ENCODE peak calls at places on chromosomes 11 and 22, in ten cellular contexts. E, B, J, K, Y, X, P, M, O and L are unnamed samples. For H3K36me3, the result is how much of the 10 kb centered on the place peaks cover.

GRCh38 chr11:123103326-123103980 is 41.5 kb upstream of the HSPA8 start:
- DNase-seq in M (peak), B (peak), X (peak), K (peak), P (no peak), Y (peak), J (peak), O (peak), E (peak), L (peak)

GRCh38 chr22:46352276-46352675 is 16.8 kb downstream of the TRMU start:
- DNase-seq in O (no peak), P (peak), E (no peak), B (no peak), Y (no peak), M (no peak), X (no peak), J (no peak), K (no peak), L (no peak)

GRCh38 chr11:73944085-73944484 is 6.7 kb upstream of the DNAJB13 start:
- DNase-seq in O (no peak), P (no peak), K (no peak), E (no peak), X (no peak), Y (no peak), J (no peak), B (no peak), M (no peak), L (no peak)

GRCh38 chr22:22156716-22157499 is 87.7 kb upstream of the VPREB1 start:
- DNase-seq in X (peak), P (no peak), M (peak), B (peak), O (peak), E (peak), J (peak), Y (peak), K (peak), L (peak)

GRCh38 chr22:46649176-46650077 is 29.2 kb downstream of the GRAMD4 start:
- DNase-seq in K (no peak), Y (no peak), O (peak), P (no peak), J (no peak), B (no peak), M (peak), X (no peak), E (peak), L (no peak)

GRCh38 chr11:74462009-74462408 is 5.3 kb downstream of the KCNE3 start:
- DNase-seq in X (peak), O (peak), B (peak), J (no peak), K (no peak), P (peak), Y (no peak), M (peak), E (no peak), L (no peak)

GRCh38 chr11:60942970-60943565 is 8.9 kb downstream of the SLC15A3 start:
- DNase-seq in M (no peak), B (no peak), J (no peak), X (no peak), Y (no peak), P (no peak), O (no peak), E (no peak), K (no peak), L (no peak)

GRCh38 chr22:19470010-19470409 is 9.0 kb downstream of the UFD1 start:
- DNase-seq in X (no peak), B (no peak), P (no peak), Y (no peak), K (no peak), M (no peak), E (no peak), J (no peak), O (no peak), L (no peak)

GRCh38 chr22:46783721-46784120 is 21.3 kb downstream of the TBC1D22A start:
- DNase-seq in B (no peak), X (no peak), Y (no peak), O (peak), M (no peak), K (no peak), P (no peak), J (no peak), E (peak), L (no peak)

GRCh38 chr11:35006389-35007128 is 90.1 kb downstream of the PDHX start:
- DNase-seq in O (no peak), X (no peak), Y (peak), B (no peak), P (no peak), J (no peak), M (no peak), K (no peak), E (peak), L (no peak)

GRCh38 chr11:134385774-134386565 is 26.1 kb downstream of the B3GAT1 start:
- DNase-seq in J (no peak), B (no peak), M (no peak), O (no peak), Y (no peak), K (no peak), X (no peak), E (no peak), P (no peak), L (no peak)

GRCh38 chr11:59145534-59145933 is 2.9 kb downstream of the FAM111A start:
- DNase-seq in P (no peak), O (peak), Y (no peak), M (peak), E (peak), J (no peak), B (no peak), X (no peak), K (no peak), L (no peak)

GRCh38 chr22:50452649-50453048 is 22.2 kb downstream of the SBF1 start:
- DNase-seq in J (no peak), Y (no peak), E (no peak), M (no peak), X (no peak), B (no peak), K (no peak), O (no peak), P (no peak), L (no peak)
- H3K36me3 ChIP-seq in J (under half), Y (under half), E (half or more), M (under half), X (under half), B (under half), K (half or more), O (under half), P (under half), L (under half)

GRCh38 chr22:36377022-36377631 is 10.6 kb downstream of the MYH9 start:
- DNase-seq in E (no peak), K (no peak), J (no peak), P (no peak), B (no peak), X (no peak), Y (peak), O (no peak), M (no peak), L (no peak)
- H3K27ac ChIP-seq in E (peak), K (no peak), J (peak), P (peak), B (no peak), X (no peak), Y (peak), O (no peak), M (peak), L (no peak)

GRCh38 chr22:17773606-17774205 is 563 bp downstream of the BID start:
- DNase-seq in O (peak), E (peak), B (peak), K (peak), M (no peak), X (peak), J (peak), Y (peak), P (no peak), L (no peak)
- H3K9ac ChIP-seq in O (peak), E (peak), B (peak), K (peak), M (peak), X (peak), J (peak), Y (peak), P (no peak), L (peak)

GRCh38 chr11:128483211-128483788 is 104.1 kb downstream of the ETS1 start:
- DNase-seq in X (no peak), B (no peak), P (no peak), J (no peak), K (no peak), O (no peak), E (no peak), Y (no peak), M (no peak), L (no peak)

GRCh38 chr11:128484172-128484571 is 103.2 kb downstream of the ETS1 start:
- DNase-seq in E (no peak), J (no peak), O (no peak), B (no peak), K (no peak), M (no peak), X (peak), Y (no peak), P (no peak), L (no peak)

GRCh38 chr11:128482092-128482491 is 105.3 kb downstream of the ETS1 start:
- DNase-seq in Y (no peak), X (no peak), M (no peak), K (no peak), O (no peak), B (no peak), E (no peak), J (no peak), P (no peak), L (no peak)

GRCh38 chr11:128481135-128481534 is 106.2 kb downstream of the ETS1 start:
- DNase-seq in B (no peak), Y (no peak), M (peak), O (peak), P (no peak), K (no peak), J (no peak), X (no peak), E (peak), L (peak)

GRCh38 chr11:128482512-128483191 is 104.7 kb downstream of the ETS1 start:
- DNase-seq in P (peak), B (no peak), O (peak), X (no peak), E (peak), J (no peak), Y (no peak), K (no peak), M (peak), L (peak)
- H3K36me3 ChIP-seq in P (under half), B (under half), O (half or more), X (under half), E (under half), J (under half), Y (under half), K (under half), M (under half), L (half or more)

GRCh38 chr11:69487391-69487790 is 5.9 kb downstream of the LINC01488 start:
- DNase-seq in X (no peak), E (no peak), B (no peak), Y (no peak), O (no peak), P (peak), J (no peak), K (no peak), M (no peak), L (no peak)

GRCh38 chr11:69486056-69486772 is 4.8 kb downstream of the LINC01488 start:
- DNase-seq in O (no peak), M (no peak), K (no peak), J (no peak), E (no peak), Y (no peak), X (no peak), B (no peak), P (peak), L (no peak)

GRCh38 chr11:69485337-69486041 is 4.0 kb downstream of the LINC01488 start:
- DNase-seq in J (no peak), E (no peak), O (no peak), B (peak), M (no peak), K (no peak), Y (no peak), P (peak), X (no peak), L (no peak)

GRCh38 chr11:69487849-69488542 is 6.5 kb downstream of the LINC01488 start:
- DNase-seq in O (no peak), J (no peak), K (no peak), X (no peak), Y (no peak), E (no peak), P (peak), M (no peak), B (no peak), L (no peak)

DNA sequence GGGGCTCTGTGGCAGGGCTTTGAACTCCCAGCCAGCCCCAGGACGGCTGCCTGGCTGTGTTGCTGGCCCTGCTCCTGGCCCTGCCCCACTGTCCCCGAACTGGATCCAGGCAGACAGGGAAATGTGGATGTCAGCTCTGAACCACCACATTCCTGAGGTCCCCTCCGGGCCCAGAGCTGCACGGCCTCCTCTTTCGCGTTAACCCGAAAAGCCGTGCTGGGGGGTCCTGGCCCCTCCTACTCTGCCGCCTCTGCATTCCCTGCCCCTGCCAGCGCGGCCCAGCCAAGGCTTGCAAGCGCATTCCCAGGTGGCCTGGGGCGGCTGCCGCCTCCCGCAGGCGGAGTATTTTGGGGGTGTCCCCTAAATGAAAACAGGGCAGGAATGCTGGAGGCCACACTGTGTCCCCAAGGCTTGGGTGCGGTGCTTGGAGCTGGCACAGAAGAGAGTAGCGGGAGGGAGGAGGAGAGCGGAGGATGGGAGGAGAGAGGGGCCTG is 5.4 kb downstream of the LINC01488 start:
- DNase-seq in M (no peak), J (no peak), B (peak), K (no peak), O (no peak), E (no peak), X (no peak), P (peak), Y (no peak), L (no peak)
- H3K27ac ChIP-seq in M (no peak), J (no peak), B (no peak), K (no peak), O (no peak), E (no peak), X (no peak), P (no peak), Y (no peak), L (no peak)

GRCh38 chr22:37546436-37547248 is 13.6 kb upstream of the CDC42EP1 start:
- DNase-seq in J (peak), E (peak), P (peak), K (no peak), O (peak), M (peak), X (peak), Y (no peak), B (peak), L (no peak)

GRCh38 chr22:37542959-37543358 is 17.3 kb upstream of the CDC42EP1 start:
- DNase-seq in J (no peak), K (no peak), E (no peak), P (no peak), X (no peak), Y (no peak), B (no peak), O (no peak), M (no peak), L (no peak)

GRCh38 chr22:37545703-37546435 is 14.4 kb upstream of the CDC42EP1 start:
- DNase-seq in X (peak), P (peak), B (peak), O (peak), J (peak), M (peak), E (peak), Y (no peak), K (peak), L (peak)

GRCh38 chr22:37547249-37547741 is 13.0 kb upstream of the CDC42EP1 start:
- DNase-seq in E (no peak), J (no peak), X (no peak), P (no peak), O (peak), K (no peak), B (no peak), Y (no peak), M (peak), L (no peak)

GRCh38 chr22:37544955-37545702 is 15.2 kb upstream of the CDC42EP1 start:
- DNase-seq in O (peak), B (peak), M (peak), K (no peak), J (peak), Y (peak), X (peak), P (peak), E (peak), L (no peak)
- H3K9ac ChIP-seq in O (peak), B (no peak), M (peak), K (peak), J (peak), Y (no peak), X (peak), P (no peak), E (peak), L (peak)